ENCODE peak calls at places on chromosomes 16 and 17, in four cellular contexts. I is uterus; Q is heart left ventricle; T is effector memory CD4-positive, alpha-beta T cell. S is an unnamed sample. For H3K4me1, the result is how much of the 10 kb centered on the place peaks cover.

GRCh38 chr17:835263-835662 is 53.1 kb downstream of the MRM3 start:
- DNase-seq in I (peak), Q (no peak), T (no peak), S (no peak)

GRCh38 chr16:50673496-50674275 is 7.4 kb downstream of the SNX20 start:
- DNase-seq in I (no peak), Q (no peak), T (no peak), S (no peak)

GRCh38 chr17:78001182-78001581 is 42.7 kb downstream of the TNRC6C start:
- DNase-seq in I (no peak), Q (no peak), T (no peak), S (no peak)

GRCh38 chr16:56677474-56677873 is 4.8 kb upstream of the MT1X start:
- DNase-seq in I (no peak), Q (no peak), T (no peak), S (no peak)

GRCh38 chr16:56888806-56889205 is 23.8 kb downstream of the SLC12A3 start:
- DNase-seq in I (no peak), Q (no peak), T (no peak), S (no peak)

GRCh38 chr16:31269541-31269940 is 9.8 kb downstream of the ITGAM start:
- DNase-seq in I (no peak), Q (no peak), T (no peak), S (no peak)

GRCh38 chr17:72554508-72554907 is 433.7 kb downstream of the SOX9 start:
- DNase-seq in I (no peak), Q (no peak), T (no peak), S (no peak)

GRCh38 chr17:42906772-42907171 is 6.2 kb downstream of the G6PC1 start:
- DNase-seq in I (no peak), Q (no peak), T (no peak), S (no peak)

GRCh38 chr17:37713028-37713431 is 31.8 kb downstream of the HNF1B start:
- DNase-seq in I (no peak), Q (no peak), T (no peak), S (no peak)

GRCh38 chr16:7369181-7369580 is 36.5 kb downstream of the RBFOX1 start:
- DNase-seq in I (no peak), Q (no peak), T (no peak), S (no peak)

GRCh38 chr16:56862776-56863175 is 2.2 kb upstream of the SLC12A3 start:
- DNase-seq in I (no peak), Q (no peak), T (no peak), S (no peak)

GRCh38 chr17:36861531-36861930 is 75.7 kb upstream of the LHX1 start:
- DNase-seq in I (no peak), Q (no peak), T (no peak), S (no peak)

GRCh38 chr16:76668207-76668725 is 391.1 kb downstream of the CNTNAP4 start:
- DNase-seq in I (no peak), Q (no peak), T (no peak), S (no peak)

GRCh38 chr17:12104831-12105230 is 84.2 kb downstream of the MAP2K4 start:
- DNase-seq in I (no peak), Q (no peak), T (no peak), S (no peak)

GRCh38 chr16:24729243-24729966 is at the start of gene TNRC6A:
- DNase-seq in I (peak), Q (peak), T (peak), S (peak)

GRCh38 chr17:82475458-82475857 is 16.9 kb downstream of the NARF start:
- DNase-seq in I (no peak), Q (no peak), T (no peak), S (no peak)

GRCh38 chr17:28948342-28948741 is 3.0 kb downstream of the PHF12 start:
- DNase-seq in I (no peak), Q (no peak), T (no peak), S (no peak)
- H3K4me1 ChIP-seq in I (under half), Q (half or more), T (under half), S (half or more)

GRCh38 chr17:19583871-19584270 is 50.2 kb downstream of the SLC47A1 start:
- DNase-seq in I (no peak), Q (no peak), T (no peak), S (no peak)

GRCh38 chr17:19574956-19575355 is 41.3 kb downstream of the SLC47A1 start:
- DNase-seq in I (no peak), Q (no peak), T (no peak), S (no peak)

GRCh38 chr17:19579192-19579668 is 45.6 kb downstream of the SLC47A1 start:
- DNase-seq in I (peak), Q (no peak), T (no peak), S (no peak)

GRCh38 chr17:19578545-19578944 is 44.9 kb downstream of the SLC47A1 start:
- DNase-seq in I (no peak), Q (no peak), T (no peak), S (no peak)

DNA sequence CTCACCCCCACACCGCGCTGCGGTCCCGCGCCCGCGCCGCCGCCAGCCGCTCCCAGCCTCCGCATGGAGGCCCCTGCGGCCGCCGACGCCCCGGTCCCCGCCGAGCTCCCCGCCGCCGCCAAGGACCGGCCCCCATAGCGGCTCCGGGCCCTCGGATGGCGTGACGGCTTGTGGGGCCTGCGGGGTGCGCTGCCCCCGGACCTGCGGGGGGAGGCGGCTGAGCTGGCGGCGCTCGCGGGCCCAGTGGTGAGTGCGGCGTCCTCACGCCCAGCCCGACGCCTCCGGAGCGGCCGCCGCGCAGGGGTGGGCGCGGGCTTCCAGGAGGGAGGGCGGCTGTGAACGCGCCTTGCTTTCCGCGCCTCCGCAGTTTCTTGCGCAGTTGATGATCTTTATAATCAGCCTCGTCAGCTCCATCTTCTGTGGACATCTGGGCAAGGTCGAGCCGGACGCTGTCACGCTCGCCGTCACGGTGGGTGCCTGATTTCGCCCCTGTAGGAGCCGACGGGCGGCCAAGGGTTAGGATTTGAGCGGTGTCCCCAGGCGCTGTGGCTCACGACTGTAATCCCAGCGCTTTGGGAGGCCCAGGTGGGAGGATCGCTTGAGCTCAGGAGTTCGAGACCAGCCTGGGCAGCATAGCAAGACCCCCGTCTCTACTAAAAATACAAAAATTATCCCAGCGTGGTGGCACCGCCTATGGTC is 46.4 kb downstream of the SLC47A1 start:
- DNase-seq in I (peak), Q (peak), T (no peak), S (no peak)
- H3K4me3 ChIP-seq in I (peak), Q (peak), T (no peak), S (no peak)

DNA sequence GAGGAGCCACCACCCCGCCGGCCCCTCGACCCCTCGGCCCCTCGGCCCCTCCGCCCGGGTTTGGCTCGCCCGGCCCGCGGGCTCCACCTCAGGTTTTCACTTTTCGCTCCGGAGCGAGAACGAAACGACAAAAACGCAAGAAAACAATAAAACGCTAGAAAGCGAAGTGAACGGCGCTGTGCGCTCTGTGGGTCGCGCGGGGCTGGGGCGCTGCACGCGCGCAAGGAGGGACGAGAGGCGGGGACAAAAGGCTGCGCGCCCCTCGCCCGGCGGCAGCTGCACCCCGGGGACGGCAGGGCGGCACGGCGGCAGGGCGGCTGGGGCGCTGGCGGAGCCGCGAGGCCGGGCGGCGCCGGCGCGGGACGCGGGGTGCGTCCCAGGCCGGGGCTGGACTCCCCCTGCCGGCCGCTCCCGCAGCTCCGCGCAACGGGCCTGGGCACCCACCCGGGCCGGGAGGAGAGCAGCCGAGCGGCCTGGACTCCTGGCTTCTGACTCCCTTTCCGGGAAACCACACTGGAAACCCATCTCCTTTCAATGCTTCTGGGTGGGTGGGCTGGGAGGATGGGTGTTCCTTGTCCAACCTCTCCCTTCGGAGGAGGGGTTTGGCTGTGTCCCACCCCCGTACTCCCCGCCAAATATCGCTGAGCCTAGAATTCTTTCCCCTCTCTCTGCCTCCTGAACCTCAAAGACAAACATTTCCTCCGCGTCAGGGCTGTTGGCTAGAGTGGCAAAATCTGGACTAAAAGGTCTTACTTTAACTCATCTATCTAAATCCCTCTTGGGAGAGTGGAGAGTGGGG is 9.9 kb downstream of the TBX2 start:
- DNase-seq in I (peak), Q (peak), T (peak), S (peak)
- H3K4me1 ChIP-seq in I (under half), Q (half or more), T (under half), S (under half)

GRCh38 chr17:44004077-44004760 is at the start of gene NAGS:
- DNase-seq in I (no peak), Q (no peak), T (no peak), S (peak)

GRCh38 chr17:44005865-44006580 is 1.6 kb downstream of the NAGS start:
- DNase-seq in I (no peak), Q (no peak), T (no peak), S (no peak)

GRCh38 chr17:44006581-44007345 is 2.3 kb downstream of the NAGS start:
- DNase-seq in I (peak), Q (peak), T (peak), S (peak)

GRCh38 chr17:44005527-44005864 is 1.1 kb downstream of the NAGS start:
- DNase-seq in I (no peak), Q (no peak), T (no peak), S (no peak)

GRCh38 chr17:44004761-44005526 is 522 bp downstream of the NAGS start:
- DNase-seq in I (peak), Q (no peak), T (no peak), S (no peak)
- H3K4me3 ChIP-seq in I (no peak), Q (peak), T (peak), S (peak)

S was measured in CD8-positive, alpha-beta T cell.